ENCODE peak calls at places on chromosome 15, in four cellular contexts. J is activated naive CD8-positive, alpha-beta T cell treated with anti-CD3 and anti-CD28 coated beads, Interleukin-2, amount 50 U/mL, for 24 hours; T is HEK293T; Y is HFF-Myc. K is an unnamed sample.

GRCh38 chr15:64398575-64398974 is 10.9 kb downstream of the TRIP4 start:
- DNase-seq in Y (no peak), T (no peak), J (no peak), K (no peak)

GRCh38 chr15:64930778-64931240 is 19.1 kb downstream of the ANKDD1A start:
- DNase-seq in J (no peak), Y (no peak), T (no peak), K (no peak)

GRCh38 chr15:101028772-101029438 is 109.7 kb downstream of the LRRK1 start:
- DNase-seq in J (no peak), Y (no peak), T (no peak), K (no peak)

GRCh38 chr15:60972301-60972700 is 256.8 kb downstream of the RORA start:
- DNase-seq in Y (peak; percentile 30), J (no peak), T (no peak), K (no peak)

GRCh38 chr15:50977157-50977556 is 68.7 kb downstream of the AP4E1 start:
- DNase-seq in Y (no peak), J (no peak), T (no peak), K (no peak)

GRCh38 chr15:74133703-74134386 is 3.5 kb downstream of the ISLR2 start:
- DNase-seq in J (peak; percentile 6), Y (no peak), T (no peak), K (no peak)

GRCh38 chr15:76163429-76164020 is 103.7 kb downstream of the TMEM266 start:
- DNase-seq in T (no peak), Y (no peak), J (no peak), K (no peak)

GRCh38 chr15:88913017-88913849 is at the start of gene MFGE8:
- DNase-seq in T (peak; percentile 83), J (peak; percentile 84), Y (no peak), K (no peak)

GRCh38 chr15:75796321-75796720 is 46.9 kb upstream of the UBE2Q2 start:
- DNase-seq in Y (no peak), T (no peak), J (no peak), K (no peak)

GRCh38 chr15:52348056-52348745 is 52.6 kb upstream of the MYO5C start:
- DNase-seq in J (no peak), Y (no peak), T (no peak), K (no peak)

GRCh38 chr15:38860682-38861081 is 296.1 kb upstream of the RASGRP1 start:
- DNase-seq in J (no peak), T (no peak), Y (no peak), K (no peak)

GRCh38 chr15:88104357-88104756 is 152.2 kb downstream of the NTRK3 start:
- DNase-seq in T (no peak), J (no peak), Y (no peak), K (no peak)

GRCh38 chr15:99102332-99103235 is 2.3 kb upstream of the SYNM start:
- DNase-seq in T (no peak), J (no peak), Y (no peak), K (no peak)

GRCh38 chr15:58038426-58039106 is 26.9 kb downstream of the ALDH1A2 start:
- DNase-seq in J (no peak), T (peak; percentile 17), Y (peak; percentile 64), K (peak; percentile 34)

GRCh38 chr15:80660114-80660513 is 35.0 kb upstream of the ABHD17C start:
- DNase-seq in J (no peak), T (peak; percentile 73), Y (no peak), K (no peak)

K was measured in NCI-H1048.